ENCODE peak calls at places on chromosome 5, in five cellular contexts. P is pancreas, Y is PC-9, E is cardiac muscle cell, L is testis. B is an unnamed sample.

GRCh38 chr5:88193896-88194295 is 74.7 kb downstream of the TMEM161B start:
- DNase-seq in Y (no peak), E (no peak), P (no peak), L (no peak), B (no peak)

GRCh38 chr5:13591621-13592020 is 352.9 kb downstream of the DNAH5 start:
- DNase-seq in Y (peak; percentile 25), E (peak; percentile 1), P (no peak), L (no peak), B (no peak)

GRCh38 chr5:172637122-172637580 is 3.9 kb upstream of the NEURL1B start:
- DNase-seq in Y (peak; percentile 38), L (no peak), P (no peak), E (no peak), B (no peak)

GRCh38 chr5:145568581-145568980 is 266.6 kb downstream of the PRELID2 start:
- DNase-seq in Y (peak; percentile 2), P (no peak), E (no peak), L (no peak), B (no peak)

GRCh38 chr5:136087961-136088871 is 44.4 kb upstream of the SMAD5 start:
- DNase-seq in Y (peak; percentile 16), E (peak; percentile 90), L (peak; percentile 93), P (peak; percentile 87), B (peak; percentile 88)

GRCh38 chr5:41808294-41808693 is 61.9 kb downstream of the OXCT1 start:
- DNase-seq in Y (no peak), P (no peak), L (no peak), E (peak; percentile 32), B (no peak)

GRCh38 chr5:155460501-155460931 is 447.0 kb downstream of the KIF4B start:
- DNase-seq in P (no peak), E (no peak), Y (no peak), L (no peak), B (no peak)

GRCh38 chr5:153784277-153784676 is 254.4 kb downstream of the FAM114A2 start:
- DNase-seq in P (no peak), L (no peak), E (no peak), Y (no peak), B (no peak)

GRCh38 chr5:127031863-127032232 is 1.5 kb upstream of the MARCHF3 start:
- DNase-seq in Y (no peak), L (no peak), P (no peak), E (no peak), B (no peak)

GRCh38 chr5:158175664-158176507 is 316.9 kb upstream of the CLINT1 start:
- DNase-seq in Y (no peak), L (peak; percentile 25), E (no peak), P (no peak), B (peak; percentile 52)

GRCh38 chr5:73450672-73451217 is 2.2 kb upstream of the FOXD1 start:
- DNase-seq in P (no peak), Y (no peak), E (no peak), L (no peak), B (no peak)

GRCh38 chr5:150486402-150487198 is 21.3 kb upstream of the NDST1 start:
- DNase-seq in P (peak; percentile 88), Y (peak; percentile 91), E (peak; percentile 57), L (peak; percentile 74), B (peak; percentile 80)

GRCh38 chr5:144072518-144072927 is 97.9 kb downstream of the YIPF5 start:
- DNase-seq in P (no peak), E (peak; percentile 19), Y (no peak), L (no peak), B (no peak)

GRCh38 chr5:54969242-54969641 is 16.2 kb downstream of the ESM1 start:
- DNase-seq in E (no peak), P (no peak), L (no peak), Y (no peak), B (no peak)

GRCh38 chr5:137753227-137753985 is 757 bp downstream of the HNRNPA0 start:
- DNase-seq in P (peak; percentile 87), E (no peak), Y (no peak), L (peak; percentile 62), B (peak; percentile 87)

GRCh38 chr5:173793677-173794570 is 94.2 kb upstream of the CPEB4 start:
- DNase-seq in E (no peak), P (no peak), Y (peak; percentile 51), L (no peak), B (no peak)

GRCh38 chr5:90224342-90224741 is 185.2 kb downstream of the CETN3 start:
- DNase-seq in E (no peak), L (no peak), P (no peak), Y (no peak), B (no peak)

GRCh38 chr5:77843570-77844407 is 67.7 kb upstream of the TBCA start:
- DNase-seq in Y (no peak), L (peak; percentile 23), E (peak; percentile 47), P (no peak), B (peak; percentile 60)

GRCh38 chr5:5316333-5316732 is 106.1 kb upstream of the ICE1 start:
- DNase-seq in Y (no peak), E (no peak), P (no peak), L (no peak), B (no peak)

GRCh38 chr5:15502208-15502607 is 2.2 kb downstream of the FBXL7 start:
- DNase-seq in E (peak; percentile 68), P (no peak), L (no peak), Y (no peak), B (no peak)

DNA sequence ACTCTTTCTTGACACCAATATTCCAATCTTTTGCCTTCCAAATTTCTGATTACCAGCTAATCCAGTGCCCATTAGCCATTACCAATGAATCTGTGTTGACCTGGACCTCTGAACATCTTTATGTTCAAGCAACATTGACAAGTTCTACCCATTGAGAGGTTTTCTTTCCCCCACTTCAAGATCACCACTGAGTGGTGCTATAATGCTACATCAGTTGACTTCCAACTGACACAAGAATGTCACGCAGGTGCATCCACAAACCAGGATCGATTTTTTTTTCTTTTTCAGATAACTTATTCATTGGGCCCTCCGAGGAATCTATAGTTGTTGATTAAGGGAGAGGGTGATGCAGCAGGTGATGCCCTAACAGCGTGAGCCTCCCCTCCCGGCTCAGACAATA is 102.6 kb downstream of the SLC1A3 start:
- DNase-seq in P (no peak), E (no peak), L (no peak), Y (no peak), B (no peak)
- H3K4me3 ChIP-seq in P (no peak overlapping the region), E (no peak overlapping the region), L (no peak overlapping the region), Y (no peak overlapping the region), B (no peak overlapping the region)

DNA sequence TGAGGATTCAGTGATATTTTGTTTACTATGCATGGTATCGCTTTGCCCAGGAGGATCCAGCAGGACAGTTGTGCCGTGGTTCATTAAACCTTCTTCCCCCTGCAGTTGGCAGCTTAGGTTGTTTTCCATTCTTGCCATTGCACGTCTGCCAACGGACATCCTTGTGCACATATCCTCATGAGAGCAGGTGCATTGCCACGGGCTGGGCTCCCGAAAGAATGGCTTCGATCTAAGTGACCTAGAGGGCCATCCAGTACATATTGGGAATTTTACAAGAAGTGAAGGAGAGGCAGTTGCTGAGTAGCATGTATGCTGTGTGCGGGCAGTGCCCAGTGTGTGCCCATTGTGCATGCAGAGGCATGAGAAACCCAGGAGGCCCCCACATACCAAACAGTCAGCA is 22.1 kb downstream of the HRH2 start:
- DNase-seq in L (no peak), Y (no peak), E (no peak), P (no peak), B (no peak)
- H3K27me3 ChIP-seq in L (no peaks in the 10 kb centered on the region), Y (peaks cover 100% of the 10 kb centered on the region), E (no peaks in the 10 kb centered on the region), P (no peaks in the 10 kb centered on the region), B (no peaks in the 10 kb centered on the region)

DNA sequence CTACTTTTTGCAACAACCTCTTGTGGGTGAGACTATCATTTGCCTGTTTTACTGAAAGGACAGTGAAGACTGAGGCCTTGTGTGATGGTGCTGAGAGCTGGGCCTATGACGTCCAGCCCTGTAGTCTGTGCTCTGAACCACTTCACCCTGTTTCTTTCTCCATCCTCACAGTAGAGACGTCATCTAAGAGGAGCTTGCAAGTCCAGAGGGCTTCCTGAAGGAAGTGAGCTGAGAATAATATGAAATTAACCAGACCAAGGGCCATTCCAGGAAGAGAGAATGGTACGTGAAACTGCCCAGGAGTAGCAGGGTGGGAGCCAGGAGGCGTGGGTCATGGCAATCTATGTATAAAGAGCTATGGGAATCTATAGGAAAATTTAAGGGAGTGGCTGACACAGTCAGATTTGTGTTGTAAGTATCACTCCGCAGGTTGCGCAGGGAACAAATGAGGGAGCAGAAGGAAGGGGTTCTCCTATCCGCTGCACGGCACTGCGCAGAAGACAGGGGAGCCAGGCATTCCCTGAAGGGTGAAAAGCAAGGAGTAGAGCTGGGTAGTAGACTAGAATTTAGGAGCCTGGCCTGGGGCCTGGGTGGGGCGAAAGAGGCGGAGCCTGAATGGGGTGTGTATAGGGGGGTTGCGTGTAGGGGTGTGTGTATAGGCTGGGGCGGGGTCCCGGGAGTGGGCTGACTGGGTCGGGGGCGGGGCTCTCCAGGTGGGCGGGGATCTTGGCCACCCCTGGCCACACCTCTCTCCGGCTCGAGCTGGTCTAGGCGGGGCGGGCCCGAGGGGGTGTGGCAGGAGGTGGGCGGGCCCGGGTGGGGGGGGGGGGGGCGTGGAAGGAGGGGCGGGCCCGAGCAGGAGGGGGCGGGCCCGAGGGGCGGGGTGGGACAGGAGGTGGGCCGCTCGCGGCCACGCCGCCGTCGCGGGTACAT is at the start of gene FGFR4:
- DNase-seq in Y (peak; percentile 72), L (peak; percentile 79), P (peak; percentile 90), E (peak; percentile 73), B (peak; percentile 83)
- H3K4me3 ChIP-seq in Y (peak within 1 kb of the TSS; percentile 65), L (peak within 1 kb of the TSS; percentile 55), P (peak within 1 kb of the TSS; percentile 12), E (peak within 1 kb of the TSS; percentile 11), B (peak within 1 kb of the TSS; percentile 27)

GRCh38 chr5:1667648-1668140 is 131.9 kb downstream of the MRPL36 start:
- DNase-seq in Y (no peak), L (no peak), E (no peak), P (peak; percentile 71), B (no peak)

GRCh38 chr5:1666221-1666620 is 133.4 kb downstream of the MRPL36 start:
- DNase-seq in L (no peak), E (no peak), P (no peak), Y (no peak), B (no peak)

GRCh38 chr5:1666812-1667588 is 132.6 kb downstream of the MRPL36 start:
- DNase-seq in E (peak; percentile 46), L (peak; percentile 71), P (peak; percentile 82), Y (peak; percentile 63), B (peak; percentile 64)

GRCh38 chr5:1669276-1670155 is 130.1 kb downstream of the MRPL36 start:
- DNase-seq in Y (no peak), P (no peak), L (no peak), E (no peak), B (no peak)

GRCh38 chr5:1668141-1668721 is 131.4 kb downstream of the MRPL36 start:
- DNase-seq in P (peak; percentile 66), E (no peak), Y (no peak), L (peak; percentile 43), B (no peak)
- H3K27me3 ChIP-seq in P (peaks cover 3% of the 10 kb centered on the region), E (peaks cover 28% of the 10 kb centered on the region), Y (peaks cover 88% of the 10 kb centered on the region), L (no peaks in the 10 kb centered on the region), B (no peaks in the 10 kb centered on the region)